ENCODE peak calls at places on chromosome 9, in five cellular contexts. One of them, this sample, is unnamed. For H3K4me1, the result is how much of the 10 kb centered on the place peaks cover.

GRCh38 chr9:95048225-95049087 is 269.1 kb downstream of the FANCC start:
- DNase-seq in cardiac muscle cell: peak
- DNase-seq in heart right ventricle: peak
- DNase-seq in right lobe of liver: peak
- DNase-seq in Peyer's patch: peak
- DNase-seq in this sample: peak

GRCh38 chr9:133533878-133534277 is 626 bp upstream of the ADAMTSL2 start:
- DNase-seq in cardiac muscle cell: peak
- DNase-seq in heart right ventricle: no peak
- DNase-seq in right lobe of liver: no peak
- DNase-seq in Peyer's patch: no peak
- DNase-seq in this sample: no peak

GRCh38 chr9:115672477-115673316 is 480.9 kb upstream of the PAPPA start:
- DNase-seq in cardiac muscle cell: peak
- DNase-seq in heart right ventricle: no peak
- DNase-seq in right lobe of liver: no peak
- DNase-seq in Peyer's patch: no peak
- DNase-seq in this sample: no peak

GRCh38 chr9:37466037-37466709 is 923 bp upstream of the ZBTB5 start:
- DNase-seq in cardiac muscle cell: peak
- DNase-seq in heart right ventricle: peak
- DNase-seq in right lobe of liver: peak
- DNase-seq in Peyer's patch: peak
- DNase-seq in this sample: peak

GRCh38 chr9:99027414-99027813 is 77.5 kb upstream of the TGFBR1 start:
- DNase-seq in cardiac muscle cell: no peak
- DNase-seq in heart right ventricle: no peak
- DNase-seq in right lobe of liver: no peak
- DNase-seq in Peyer's patch: no peak
- DNase-seq in this sample: no peak

GRCh38 chr9:105854056-105854782 is 159.9 kb downstream of the TMEM38B start:
- DNase-seq in cardiac muscle cell: no peak
- DNase-seq in heart right ventricle: no peak
- DNase-seq in right lobe of liver: no peak
- DNase-seq in Peyer's patch: no peak
- DNase-seq in this sample: no peak

GRCh38 chr9:33742519-33742918 is 52.8 kb upstream of the PRSS3 start:
- DNase-seq in cardiac muscle cell: no peak
- DNase-seq in heart right ventricle: no peak
- DNase-seq in right lobe of liver: no peak
- DNase-seq in Peyer's patch: no peak
- DNase-seq in this sample: no peak

GRCh38 chr9:37987467-37987981 is 81.5 kb downstream of the SHB start:
- DNase-seq in cardiac muscle cell: no peak
- DNase-seq in heart right ventricle: peak
- DNase-seq in right lobe of liver: no peak
- DNase-seq in Peyer's patch: no peak
- DNase-seq in this sample: no peak

GRCh38 chr9:96344458-96345180 is 38.9 kb downstream of the SLC35D2 start:
- DNase-seq in cardiac muscle cell: peak
- DNase-seq in heart right ventricle: peak
- DNase-seq in right lobe of liver: no peak
- DNase-seq in Peyer's patch: peak
- DNase-seq in this sample: peak

GRCh38 chr9:34558911-34559615 is 30.5 kb downstream of the CNTFR start:
- DNase-seq in cardiac muscle cell: no peak
- DNase-seq in heart right ventricle: no peak
- DNase-seq in right lobe of liver: no peak
- DNase-seq in Peyer's patch: no peak
- DNase-seq in this sample: no peak

GRCh38 chr9:17462869-17463464 is 115.9 kb upstream of the SH3GL2 start:
- DNase-seq in cardiac muscle cell: peak
- DNase-seq in heart right ventricle: no peak
- DNase-seq in right lobe of liver: no peak
- DNase-seq in Peyer's patch: peak
- DNase-seq in this sample: peak

GRCh38 chr9:22452415-22453010 is 5.9 kb downstream of the DMRTA1 start:
- DNase-seq in cardiac muscle cell: peak
- DNase-seq in heart right ventricle: peak
- DNase-seq in right lobe of liver: peak
- DNase-seq in Peyer's patch: peak
- DNase-seq in this sample: no peak

GRCh38 chr9:128607642-128608350 is 48.9 kb downstream of the DYNC2I2 start:
- DNase-seq in cardiac muscle cell: no peak
- DNase-seq in heart right ventricle: peak
- DNase-seq in right lobe of liver: peak
- DNase-seq in Peyer's patch: no peak
- DNase-seq in this sample: no peak

GRCh38 chr9:75053869-75054268 is 25.8 kb upstream of the CARNMT1 start:
- DNase-seq in cardiac muscle cell: no peak
- DNase-seq in heart right ventricle: no peak
- DNase-seq in right lobe of liver: no peak
- DNase-seq in Peyer's patch: peak
- DNase-seq in this sample: no peak

GRCh38 chr9:13688223-13688989 is 408.9 kb upstream of the MPDZ start:
- DNase-seq in cardiac muscle cell: peak
- DNase-seq in heart right ventricle: no peak
- DNase-seq in right lobe of liver: no peak
- DNase-seq in Peyer's patch: no peak
- DNase-seq in this sample: no peak

GRCh38 chr9:123321874-123322770 is 33.9 kb upstream of the CRB2 start:
- DNase-seq in cardiac muscle cell: no peak
- DNase-seq in heart right ventricle: no peak
- DNase-seq in right lobe of liver: no peak
- DNase-seq in Peyer's patch: no peak
- DNase-seq in this sample: no peak

GRCh38 chr9:123326030-123326586 is 29.9 kb upstream of the CRB2 start:
- DNase-seq in cardiac muscle cell: no peak
- DNase-seq in heart right ventricle: no peak
- DNase-seq in right lobe of liver: no peak
- DNase-seq in Peyer's patch: no peak
- DNase-seq in this sample: no peak

GRCh38 chr9:123324767-123325183 is 31.2 kb upstream of the CRB2 start:
- DNase-seq in cardiac muscle cell: no peak
- DNase-seq in heart right ventricle: no peak
- DNase-seq in right lobe of liver: peak
- DNase-seq in Peyer's patch: no peak
- DNase-seq in this sample: no peak

GRCh38 chr9:123322771-123323481 is 33.1 kb upstream of the CRB2 start:
- DNase-seq in cardiac muscle cell: no peak
- DNase-seq in heart right ventricle: no peak
- DNase-seq in right lobe of liver: no peak
- DNase-seq in Peyer's patch: peak
- DNase-seq in this sample: no peak

DNA sequence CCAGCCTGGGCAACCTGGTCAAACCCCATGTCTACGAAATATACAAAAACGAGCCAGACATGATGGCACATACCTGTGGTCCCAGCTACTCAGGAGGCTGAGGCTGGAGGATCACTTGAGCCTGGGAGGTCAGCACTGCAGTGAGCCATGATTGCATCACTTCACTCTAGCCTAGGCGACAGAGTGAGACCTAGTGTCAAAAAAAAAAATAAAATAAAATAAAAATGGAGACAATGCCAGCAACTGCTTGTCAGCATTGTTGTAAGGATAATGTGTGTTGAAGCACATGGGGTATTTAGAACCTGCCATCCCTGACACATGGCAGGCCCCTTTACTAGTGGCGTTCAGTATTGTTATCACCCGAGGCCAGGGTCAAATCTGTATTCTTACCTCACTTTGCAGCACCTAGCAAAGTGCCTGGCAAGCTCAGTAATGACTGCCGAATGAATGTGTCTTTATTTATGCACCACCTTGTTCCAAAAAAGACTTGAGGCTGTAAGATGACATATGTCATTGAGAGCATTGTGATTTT is 32.4 kb upstream of the CRB2 start:
- DNase-seq in cardiac muscle cell: no peak
- DNase-seq in heart right ventricle: no peak
- DNase-seq in right lobe of liver: no peak
- DNase-seq in Peyer's patch: no peak
- DNase-seq in this sample: no peak
- H3K4me1 ChIP-seq in cardiac muscle cell: under half
- H3K4me1 ChIP-seq in heart right ventricle: under half
- H3K4me1 ChIP-seq in right lobe of liver: under half
- H3K4me1 ChIP-seq in Peyer's patch: under half
- H3K4me1 ChIP-seq in this sample: under half

GRCh38 chr9:28073278-28073677 is 500.0 kb upstream of the C9orf72 start:
- DNase-seq in cardiac muscle cell: peak
- DNase-seq in heart right ventricle: no peak
- DNase-seq in right lobe of liver: no peak
- DNase-seq in Peyer's patch: no peak
- DNase-seq in this sample: no peak
- TF ChIP-seq CTCF in cardiac muscle cell: peak
- TF ChIP-seq CTCF in heart right ventricle: peak
- TF ChIP-seq CTCF in right lobe of liver: peak
- TF ChIP-seq CTCF in Peyer's patch: no peak
- TF ChIP-seq CTCF in this sample: no peak

GRCh38 chr9:26426732-26427131 is 465.9 kb downstream of the CAAP1 start:
- DNase-seq in cardiac muscle cell: no peak
- DNase-seq in heart right ventricle: no peak
- DNase-seq in right lobe of liver: no peak
- DNase-seq in Peyer's patch: no peak
- DNase-seq in this sample: no peak
- H3K4me3 ChIP-seq in cardiac muscle cell: no peak
- H3K4me3 ChIP-seq in heart right ventricle: no peak
- H3K4me3 ChIP-seq in right lobe of liver: no peak
- H3K4me3 ChIP-seq in Peyer's patch: no peak
- H3K4me3 ChIP-seq in this sample: no peak

GRCh38 chr9:136853596-136854112 is 1.5 kb downstream of the MAMDC4 start:
- DNase-seq in cardiac muscle cell: no peak
- DNase-seq in heart right ventricle: peak
- DNase-seq in right lobe of liver: peak
- DNase-seq in Peyer's patch: peak
- DNase-seq in this sample: no peak
- H3K4me1 ChIP-seq in cardiac muscle cell: under half
- H3K4me1 ChIP-seq in heart right ventricle: under half
- H3K4me1 ChIP-seq in right lobe of liver: under half
- H3K4me1 ChIP-seq in Peyer's patch: under half
- H3K4me1 ChIP-seq in this sample: under half

DNA sequence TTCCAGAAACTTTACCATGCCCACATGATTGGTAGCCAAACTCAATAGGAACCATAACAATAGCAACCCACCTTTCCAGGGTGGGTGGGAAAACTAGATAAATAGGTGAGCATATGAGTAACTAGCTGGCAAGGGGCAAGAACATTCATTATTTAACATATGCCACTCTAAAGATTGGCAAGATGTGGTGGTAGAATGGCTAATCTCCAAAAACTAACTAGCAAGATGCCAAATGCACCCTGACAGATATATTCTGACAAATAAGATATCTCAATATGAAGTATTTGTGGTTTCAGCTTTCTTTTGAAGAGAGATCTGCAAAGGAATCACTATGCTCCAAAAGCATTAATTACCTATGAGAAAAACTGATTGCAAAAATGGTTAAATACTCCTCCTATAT is 895.6 kb downstream of the TLE1 start:
- DNase-seq in cardiac muscle cell: no peak
- DNase-seq in heart right ventricle: no peak
- DNase-seq in right lobe of liver: no peak
- DNase-seq in Peyer's patch: no peak
- DNase-seq in this sample: no peak
- TF ChIP-seq CTCF in cardiac muscle cell: no peak
- TF ChIP-seq CTCF in heart right ventricle: no peak
- TF ChIP-seq CTCF in right lobe of liver: no peak
- TF ChIP-seq CTCF in Peyer's patch: no peak
- TF ChIP-seq CTCF in this sample: no peak

GRCh38 chr9:4967521-4967920 is 17.6 kb upstream of the JAK2 start:
- DNase-seq in cardiac muscle cell: peak
- DNase-seq in heart right ventricle: no peak
- DNase-seq in right lobe of liver: no peak
- DNase-seq in Peyer's patch: no peak
- DNase-seq in this sample: no peak
- H3K4me3 ChIP-seq in cardiac muscle cell: no peak
- H3K4me3 ChIP-seq in heart right ventricle: no peak
- H3K4me3 ChIP-seq in right lobe of liver: no peak
- H3K4me3 ChIP-seq in Peyer's patch: no peak
- H3K4me3 ChIP-seq in this sample: no peak

This sample was measured in mucosa of descending colon.